ENCODE peak calls at places on chromosome 5, in nine cellular contexts. G is HS-27A; H is BJ; D is naive thymus-derived CD8-positive, alpha-beta T cell; T is activated naive CD8-positive, alpha-beta T cell treated with anti-CD3 and anti-CD28 coated beads for 36 hours; J is iris pigment epithelial cell; M is esophagus squamous epithelium; I is astrocyte; N is activated gamma-delta T cell treated with Interleukin-2 at 50 U/mL for 16 hours. F is an unnamed sample.

GRCh38 chr5:135448796-135449507 is 1.8 kb upstream of the DCANP1 start:
- DNase-seq in H (peak), N (no peak), T (no peak), D (no peak), M (no peak), G (no peak), I (peak), J (peak), F (peak)

GRCh38 chr5:179817071-179817840 is 3.4 kb upstream of the SQSTM1 start:
- DNase-seq in J (no peak), I (no peak), D (no peak), N (no peak), H (no peak), G (no peak), M (no peak), T (no peak), F (no peak)

GRCh38 chr5:139668064-139668880 is 20.1 kb downstream of the CXXC5 start:
- DNase-seq in T (peak), H (no peak), G (no peak), N (peak), J (no peak), I (no peak), M (no peak), D (peak), F (no peak)

GRCh38 chr5:105687493-105687892 is 1983.2 kb downstream of the EFNA5 start:
- DNase-seq in G (no peak), N (no peak), D (no peak), M (no peak), I (no peak), H (no peak), T (no peak), J (no peak), F (no peak)

GRCh38 chr5:65873181-65873580 is 53.2 kb upstream of the ERBIN start:
- DNase-seq in T (no peak), G (peak), I (peak), D (no peak), N (no peak), H (no peak), M (no peak), J (peak), F (peak)

GRCh38 chr5:65925094-65925600 is 1.2 kb upstream of the ERBIN start:
- DNase-seq in I (peak), J (peak), N (peak), M (peak), D (peak), H (no peak), G (no peak), T (peak), F (peak)

GRCh38 chr5:56019306-56020272 is 24.8 kb upstream of the IL6ST start:
- DNase-seq in M (no peak), D (no peak), T (no peak), I (no peak), J (peak), N (no peak), G (no peak), H (peak), F (peak)

GRCh38 chr5:167699434-167699833 is 592.0 kb upstream of the WWC1 start:
- DNase-seq in N (no peak), G (peak), M (no peak), J (peak), I (peak), T (no peak), D (no peak), H (peak), F (peak)

GRCh38 chr5:111703662-111704061 is 53.3 kb downstream of the NREP start:
- DNase-seq in M (no peak), H (no peak), N (no peak), T (no peak), G (no peak), D (no peak), J (no peak), I (no peak), F (no peak)

GRCh38 chr5:38446029-38446522 is 110.4 kb downstream of the LIFR start:
- DNase-seq in N (no peak), T (no peak), D (no peak), G (no peak), M (no peak), I (no peak), H (no peak), J (no peak), F (no peak)

GRCh38 chr5:17805426-17805825 is 171.2 kb downstream of the TAF11L14 start:
- DNase-seq in H (no peak), I (no peak), M (no peak), N (no peak), G (no peak), D (no peak), T (no peak), J (peak), F (peak)

GRCh38 chr5:154519375-154519774 is 41.3 kb upstream of the HAND1 start:
- DNase-seq in M (no peak), H (no peak), J (peak), D (no peak), T (no peak), N (no peak), I (peak), G (peak), F (peak)

GRCh38 chr5:54455413-54456157 is at the start of gene HSPB3:
- DNase-seq in H (peak), T (no peak), M (no peak), J (no peak), N (no peak), I (peak), D (no peak), G (no peak), F (peak)

F was measured in IMR-90.